ENCODE peak calls at places on chromosomes 1 and 21, in eight cellular contexts. C is H1, Y is psoas muscle, Q is suprapubic skin, X is tibial artery, F is lower lobe of right lung, V is fibroblast of lung, M is left lung. U is an unnamed sample. For H3K4me1, the result is how much of the 10 kb centered on the place peaks cover.

GRCh38 chr1:153566414-153567371 is 1.0 kb upstream of the S100A2 start:
- DNase-seq in C (peak), Y (peak), Q (peak), X (peak), F (peak), V (peak), M (peak), U (peak)

GRCh38 chr1:107480548-107480947 is 339.7 kb downstream of the NTNG1 start:
- DNase-seq in C (no peak), Y (peak), Q (peak), X (no peak), F (no peak), V (peak), M (peak), U (no peak)

GRCh38 chr1:61980561-61980960 is 214.1 kb upstream of the L1TD1 start:
- DNase-seq in C (no peak), Y (no peak), Q (no peak), X (no peak), F (no peak), V (peak), M (no peak), U (no peak)

GRCh38 chr1:230878584-230878975 is 10.3 kb upstream of the C1orf198 start:
- DNase-seq in C (no peak), Y (peak), Q (peak), X (peak), F (no peak), V (peak), M (no peak), U (peak)

GRCh38 chr1:53981220-53981619 is 35.1 kb downstream of the LRRC42 start:
- DNase-seq in C (no peak), Y (no peak), Q (no peak), X (no peak), F (no peak), V (no peak), M (no peak), U (no peak)

GRCh38 chr1:233448290-233448689 is 120.8 kb downstream of the MAP3K21 start:
- DNase-seq in C (no peak), Y (no peak), Q (no peak), X (no peak), F (no peak), V (no peak), M (no peak), U (no peak)

GRCh38 chr1:204574016-204574855 is 58.0 kb downstream of the MDM4 start:
- DNase-seq in C (no peak), Y (no peak), Q (no peak), X (no peak), F (no peak), V (no peak), M (no peak), U (no peak)

GRCh38 chr1:181152892-181153633 is 64.6 kb downstream of the IER5 start:
- DNase-seq in C (no peak), Y (peak), Q (peak), X (peak), F (peak), V (peak), M (no peak), U (peak)

GRCh38 chr1:198465201-198466144 is 75.0 kb downstream of the ATP6V1G3 start:
- DNase-seq in C (no peak), Y (no peak), Q (no peak), X (no peak), F (no peak), V (peak), M (no peak), U (no peak)

GRCh38 chr1:90854559-90854958 is 137.5 kb upstream of the BARHL2 start:
- DNase-seq in C (no peak), Y (no peak), Q (no peak), X (no peak), F (no peak), V (no peak), M (no peak), U (no peak)

GRCh38 chr1:92425617-92426016 is 61.1 kb downstream of the GFI1 start:
- DNase-seq in C (no peak), Y (no peak), Q (no peak), X (no peak), F (no peak), V (no peak), M (no peak), U (no peak)

GRCh38 chr1:199243423-199244061 is 604.7 kb downstream of the PTPRC start:
- DNase-seq in C (peak), Y (peak), Q (no peak), X (no peak), F (peak), V (peak), M (peak), U (no peak)

GRCh38 chr1:183328371-183328770 is 89.8 kb downstream of the NMNAT2 start:
- DNase-seq in C (no peak), Y (no peak), Q (no peak), X (no peak), F (no peak), V (no peak), M (no peak), U (no peak)

GRCh38 chr1:219837274-219837993 is 90.9 kb downstream of the SLC30A10 start:
- DNase-seq in C (no peak), Y (no peak), Q (no peak), X (no peak), F (no peak), V (peak), M (no peak), U (no peak)

GRCh38 chr1:95179205-95180001 is 54.6 kb upstream of the RWDD3 start:
- DNase-seq in C (no peak), Y (no peak), Q (no peak), X (no peak), F (no peak), V (no peak), M (no peak), U (no peak)

GRCh38 chr1:71464016-71464415 is 383.2 kb upstream of the ZRANB2 start:
- DNase-seq in C (no peak), Y (no peak), Q (no peak), X (no peak), F (no peak), V (peak), M (no peak), U (no peak)

GRCh38 chr21:43295016-43295958 is 126.5 kb downstream of the CRYAA start:
- DNase-seq in C (no peak), Y (no peak), Q (no peak), X (no peak), F (peak), V (no peak), M (no peak), U (no peak)

GRCh38 chr1:55079651-55080050 is 40.3 kb downstream of the PCSK9 start:
- DNase-seq in C (no peak), Y (no peak), Q (no peak), X (no peak), F (no peak), V (no peak), M (no peak), U (no peak)

GRCh38 chr1:63916485-63917360 is 142.9 kb downstream of the ROR1 start:
- DNase-seq in C (no peak), Y (no peak), Q (no peak), X (no peak), F (no peak), V (no peak), M (no peak), U (no peak)

DNA sequence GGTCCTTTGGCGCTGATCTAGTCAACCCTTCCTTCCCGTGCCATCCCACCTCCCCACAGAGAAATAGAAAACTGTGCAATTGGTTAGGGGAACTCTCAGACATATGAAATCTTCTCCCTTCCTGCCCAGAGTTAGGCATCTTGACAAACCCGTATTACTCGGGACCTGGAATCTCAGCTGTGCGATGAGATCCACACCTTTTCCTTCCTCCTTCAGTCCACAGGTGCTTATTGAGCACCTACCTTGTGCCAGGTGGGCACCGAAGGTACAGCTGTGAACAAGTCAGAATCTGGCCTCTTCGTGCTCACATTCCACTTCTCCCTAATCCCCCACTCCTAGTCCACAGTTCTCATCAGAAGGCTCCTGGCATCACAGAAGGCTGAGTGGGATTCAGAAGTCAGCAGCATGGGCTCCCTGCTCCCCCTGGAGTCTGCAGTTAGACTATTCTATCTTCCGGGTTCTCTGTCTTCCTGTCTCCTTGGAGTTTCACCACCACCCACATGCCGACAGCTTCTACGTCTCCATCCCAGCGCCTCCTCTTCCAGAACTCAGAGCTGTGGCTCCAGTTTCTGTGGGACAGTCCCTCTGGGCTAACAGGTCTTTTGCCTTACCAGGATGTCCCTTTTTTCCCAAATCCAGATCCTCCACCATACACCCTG is 23.0 kb downstream of the KNCN start:
- DNase-seq in C (no peak), Y (no peak), Q (no peak), X (no peak), F (no peak), V (no peak), M (no peak), U (no peak)
- TF ChIP-seq CTCF in C (peak), Y (no peak), Q (no peak), X (no peak), F (no peak), V (no peak), M (no peak), U (peak)

DNA sequence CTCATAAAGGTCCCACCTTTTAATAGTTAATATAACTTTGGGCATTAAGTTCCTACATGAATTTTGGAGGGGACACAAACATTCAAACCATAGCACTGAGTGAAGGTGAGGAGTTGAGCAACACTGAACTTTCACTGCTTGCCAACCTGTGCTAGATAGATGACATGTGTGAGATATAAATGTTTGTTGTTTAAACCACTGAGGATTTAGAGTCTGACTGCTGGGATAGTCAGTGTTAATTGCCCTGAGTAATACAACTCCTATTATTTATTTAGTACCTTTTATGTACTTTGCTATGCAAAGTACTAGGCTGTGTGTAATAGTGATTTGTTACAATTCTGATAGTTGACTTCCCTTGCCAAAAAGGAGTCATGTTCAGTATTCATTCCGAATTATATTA is 32.4 kb upstream of the SLC16A1 start:
- DNase-seq in C (no peak), Y (no peak), Q (no peak), X (no peak), F (no peak), V (no peak), M (no peak), U (no peak)
- H3K4me1 ChIP-seq in C (under half), Y (under half), Q (under half), X (under half), F (under half), V (under half), M (under half), U (under half)

GRCh38 chr1:32352831-32353383 is 9.4 kb downstream of the FAM229A start:
- DNase-seq in C (no peak), Y (peak), Q (no peak), X (peak), F (no peak), V (no peak), M (no peak), U (no peak)

GRCh38 chr1:32351859-32352745 is 10.2 kb downstream of the FAM229A start:
- DNase-seq in C (no peak), Y (peak), Q (no peak), X (peak), F (no peak), V (peak), M (no peak), U (peak)

GRCh38 chr1:32349211-32349708 is 13.0 kb downstream of the FAM229A start:
- DNase-seq in C (no peak), Y (peak), Q (no peak), X (peak), F (peak), V (peak), M (peak), U (peak)

GRCh38 chr1:32351077-32351858 is 11.0 kb downstream of the FAM229A start:
- DNase-seq in C (peak), Y (peak), Q (peak), X (peak), F (peak), V (peak), M (peak), U (peak)

GRCh38 chr1:32350785-32351076 is 11.6 kb downstream of the FAM229A start:
- DNase-seq in C (no peak), Y (no peak), Q (no peak), X (no peak), F (no peak), V (no peak), M (no peak), U (no peak)
- H3K4me3 ChIP-seq in C (no peak), Y (peak), Q (peak), X (peak), F (peak), V (no peak), M (peak), U (peak)

DNA sequence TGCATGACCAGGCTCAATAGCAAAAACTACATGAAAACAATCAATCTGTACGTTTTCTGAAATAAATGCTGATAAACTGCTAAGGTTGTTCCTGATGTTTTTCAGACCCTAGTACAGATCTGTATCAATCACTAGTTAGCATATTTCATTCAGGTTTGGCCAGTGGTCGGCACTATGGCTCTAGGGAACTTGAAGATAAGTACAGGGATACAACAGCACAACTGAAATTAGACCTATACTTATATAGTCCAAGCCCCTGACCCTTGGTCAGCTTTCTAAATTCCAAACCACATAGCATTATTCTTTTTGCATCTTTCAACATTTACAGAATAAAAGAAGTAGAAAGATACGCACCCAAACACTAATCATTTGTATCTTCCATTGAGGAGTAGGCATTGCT is 142.7 kb downstream of the PLPPR4 start:
- DNase-seq in C (no peak), Y (no peak), Q (no peak), X (no peak), F (no peak), V (no peak), M (no peak), U (no peak)
- TF ChIP-seq CTCF in C (no peak), Y (no peak), Q (no peak), X (no peak), F (no peak), V (no peak), M (no peak), U (no peak)

U was measured in sigmoid colon.